ENCODE peak calls at places on chromosomes 4 and X, in five cellular contexts. Z is astrocyte, J is left ventricle myocardium inferior, M is left lung, E is substantia nigra. C is an unnamed sample.

GRCh38 chr4:129998436-129999150 is 902.6 kb downstream of the C4orf33 start:
- DNase-seq in Z (no peak), J (no peak), M (no peak), E (no peak), C (no peak)

GRCh38 chrX:15416133-15416993 is 32.1 kb upstream of the VEGFD start:
- DNase-seq in Z (peak), J (no peak), M (no peak), E (no peak), C (no peak)

GRCh38 chr4:83109480-83110221 is 4.9 kb downstream of the PLAC8 start:
- DNase-seq in Z (no peak), J (peak), M (peak), E (no peak), C (no peak)

GRCh38 chrX:1720826-1721225 is 106.0 kb downstream of the ASMT start:
- DNase-seq in Z (no peak), J (no peak), M (no peak), E (no peak), C (no peak)

GRCh38 chrX:67050760-67051159 is 411.9 kb upstream of the EDA2R start:
- DNase-seq in Z (no peak), J (no peak), M (no peak), E (no peak), C (no peak)

GRCh38 chr4:42152507-42153504 is at the start of gene BEND4:
- DNase-seq in Z (no peak), J (no peak), M (no peak), E (no peak), C (no peak)

GRCh38 chr4:33649015-33649414 is 2595.3 kb downstream of the ARAP2 start:
- DNase-seq in Z (peak), J (no peak), M (no peak), E (no peak), C (no peak)

GRCh38 chr4:78691971-78692814 is 84.0 kb upstream of the BMP2K start:
- DNase-seq in Z (no peak), J (no peak), M (no peak), E (no peak), C (no peak)

GRCh38 chrX:155048997-155049619 is 21.8 kb downstream of the CMC4 start:
- DNase-seq in Z (no peak), J (no peak), M (no peak), E (peak), C (no peak)

GRCh38 chr4:98514930-98515809 is 143.2 kb downstream of the TSPAN5 start:
- DNase-seq in Z (no peak), J (no peak), M (no peak), E (no peak), C (no peak)

GRCh38 chr4:127586922-127587571 is 45.7 kb upstream of the INTU start:
- DNase-seq in Z (peak), J (no peak), M (no peak), E (no peak), C (no peak)

GRCh38 chr4:20020049-20020448 is 231.7 kb upstream of the SLIT2 start:
- DNase-seq in Z (no peak), J (no peak), M (no peak), E (no peak), C (no peak)

GRCh38 chr4:76894537-76894936 is 3.4 kb downstream of the SOWAHB start:
- DNase-seq in Z (no peak), J (no peak), M (no peak), E (no peak), C (no peak)

GRCh38 chr4:89275587-89275986 is 32.0 kb downstream of the GPRIN3 start:
- DNase-seq in Z (no peak), J (no peak), M (no peak), E (no peak), C (no peak)

GRCh38 chr4:121696140-121696640 is 590 bp downstream of the ANXA5 start:
- DNase-seq in Z (peak), J (peak), M (peak), E (peak), C (peak)

GRCh38 chr4:21113496-21114213 is 413.4 kb downstream of the PACRGL start:
- DNase-seq in Z (peak), J (no peak), M (no peak), E (no peak), C (no peak)

GRCh38 chrX:302975-303374 is 15.6 kb downstream of the GTPBP6 start:
- DNase-seq in Z (no peak), J (no peak), M (peak), E (no peak), C (no peak)

GRCh38 chr4:5370286-5370685 is 319.0 kb downstream of the STK32B start:
- DNase-seq in Z (peak), J (no peak), M (no peak), E (no peak), C (no peak)

GRCh38 chr4:182190306-182190705 is 52.9 kb upstream of the TENM3 start:
- DNase-seq in Z (peak), J (no peak), M (no peak), E (no peak), C (no peak)

GRCh38 chr4:20639346-20639745 is 60.9 kb upstream of the PACRGL start:
- DNase-seq in Z (no peak), J (no peak), M (no peak), E (no peak), C (no peak)

GRCh38 chrX:70433848-70434351 is 10.7 kb upstream of the DLG3 start:
- DNase-seq in Z (peak), J (peak), M (peak), E (peak), C (peak)

GRCh38 chrX:149022485-149022884 is 482.6 kb downstream of the IDS start:
- DNase-seq in Z (no peak), J (no peak), M (no peak), E (no peak), C (no peak)

GRCh38 chr4:76984788-76985211 is 35.2 kb downstream of the SEPTIN11 start:
- DNase-seq in Z (peak), J (peak), M (no peak), E (peak), C (peak)

GRCh38 chr4:74555231-74555630 is 110.3 kb downstream of the AREG start:
- DNase-seq in Z (peak), J (no peak), M (no peak), E (no peak), C (no peak)

GRCh38 chr4:123741906-123742305 is 345.3 kb downstream of the SPRY1 start:
- DNase-seq in Z (peak), J (no peak), M (no peak), E (no peak), C (no peak)

GRCh38 chr4:92847046-92847445 is 543.3 kb downstream of the GRID2 start:
- DNase-seq in Z (no peak), J (no peak), M (no peak), E (no peak), C (no peak)

GRCh38 chr4:98232202-98232601 is 29.0 kb upstream of the RAP1GDS1 start:
- DNase-seq in Z (no peak), J (no peak), M (no peak), E (no peak), C (no peak)

GRCh38 chrX:68232206-68232605 is 201.1 kb downstream of the OPHN1 start:
- DNase-seq in Z (no peak), J (no peak), M (no peak), E (no peak), C (no peak)

GRCh38 chr4:89434364-89434988 is 126.9 kb upstream of the GPRIN3 start:
- DNase-seq in Z (peak), J (no peak), M (no peak), E (no peak), C (no peak)

GRCh38 chrX:105803891-105804290 is 18.4 kb upstream of the NRK start:
- DNase-seq in Z (no peak), J (no peak), M (no peak), E (no peak), C (no peak)

GRCh38 chr4:158208931-158209640 is 1.2 kb upstream of the TMEM144 start:
- DNase-seq in Z (no peak), J (no peak), M (no peak), E (no peak), C (no peak)
- H3K27ac ChIP-seq in Z (no peak), J (peak), M (peak), E (peak), C (peak)

GRCh38 chrX:118221257-118221656 is 104.6 kb upstream of the KLHL13 start:
- DNase-seq in Z (no peak), J (no peak), M (no peak), E (no peak), C (no peak)

GRCh38 chrX:118228456-118228855 is 111.8 kb upstream of the KLHL13 start:
- DNase-seq in Z (no peak), J (no peak), M (no peak), E (no peak), C (no peak)

GRCh38 chrX:118221733-118222132 is 105.1 kb upstream of the KLHL13 start:
- DNase-seq in Z (peak), J (no peak), M (no peak), E (no peak), C (no peak)

GRCh38 chrX:118228041-118228440 is 111.4 kb upstream of the KLHL13 start:
- DNase-seq in Z (peak), J (no peak), M (no peak), E (no peak), C (no peak)

GRCh38 chrX:118226060-118226428 is 109.4 kb upstream of the KLHL13 start:
- DNase-seq in Z (peak), J (no peak), M (no peak), E (no peak), C (no peak)
- H3K27ac ChIP-seq in Z (peak), J (no peak), M (no peak), E (no peak), C (no peak)

GRCh38 chrX:56783450-56783831 is 54.4 kb downstream of the NBDY start:
- DNase-seq in Z (no peak), J (no peak), M (no peak), E (peak), C (no peak)
- H3K27ac ChIP-seq in Z (no peak), J (no peak), M (peak), E (peak), C (peak)

DNA sequence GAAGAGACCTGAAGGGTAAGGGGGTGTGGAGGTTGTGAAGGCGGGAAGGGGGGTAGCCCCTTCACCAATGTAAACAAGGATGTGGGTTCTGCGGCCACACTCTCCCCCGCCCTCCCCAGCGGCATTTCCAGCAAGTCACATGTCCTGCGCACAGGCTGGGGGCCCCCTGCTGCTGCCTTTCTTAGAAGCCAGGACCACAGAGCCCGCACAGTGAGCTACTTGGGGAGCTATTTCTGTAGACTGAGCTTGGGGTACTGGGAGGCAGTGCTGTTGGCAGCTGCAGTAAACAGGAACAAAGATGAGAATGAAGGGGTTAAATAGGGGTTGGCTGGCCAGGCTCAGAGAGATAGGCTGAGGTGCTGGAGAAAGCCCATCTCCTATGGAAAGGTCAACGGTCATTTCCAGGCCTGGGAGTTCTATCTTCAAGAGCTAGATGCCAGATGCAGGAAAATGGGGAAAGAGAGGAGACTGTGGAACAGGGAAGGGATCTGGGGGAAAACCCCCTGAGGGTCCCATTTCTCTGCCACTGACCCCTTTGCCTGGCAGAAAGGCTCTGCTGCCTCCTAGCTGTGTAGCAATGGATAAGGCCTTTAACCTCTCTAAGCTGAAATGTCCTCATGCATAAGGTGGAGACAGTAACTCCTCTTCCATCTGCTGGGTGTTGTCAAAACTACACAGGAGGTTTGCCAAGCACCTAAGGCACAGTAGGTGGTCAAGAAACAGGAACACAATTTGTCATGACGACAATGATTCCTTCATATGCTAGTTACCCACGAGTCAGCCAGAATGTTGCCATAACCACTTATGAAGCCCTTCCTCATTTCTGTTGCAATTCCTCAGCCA is 18.5 kb upstream of the PIM2 start:
- DNase-seq in Z (peak), J (peak), M (peak), E (peak), C (peak)
- H3K27ac ChIP-seq in Z (peak), J (peak), M (peak), E (no peak), C (no peak)

DNA sequence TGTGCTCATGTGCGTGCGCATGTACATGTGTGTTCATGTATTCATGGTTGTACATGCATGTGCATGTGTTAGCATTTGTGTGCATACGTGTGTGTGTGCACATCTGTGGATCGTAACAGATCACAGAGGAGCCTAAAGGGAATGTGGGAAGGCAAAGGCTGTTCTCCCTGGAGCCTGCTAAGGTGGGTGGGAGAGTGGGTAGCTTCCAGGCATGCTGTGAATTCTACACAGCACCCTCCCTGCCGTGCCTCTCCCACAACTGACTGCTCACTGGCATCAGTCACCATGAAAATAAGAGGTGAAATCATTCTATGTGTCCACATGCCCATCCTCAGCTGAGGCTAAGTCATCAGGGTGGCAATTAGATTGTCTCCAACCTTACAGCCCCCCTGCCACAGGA is 600.9 kb downstream of the MID1IP1 start:
- DNase-seq in Z (no peak), J (no peak), M (no peak), E (no peak), C (no peak)
- H3K27ac ChIP-seq in Z (no peak), J (no peak), M (no peak), E (no peak), C (no peak)

C was measured in gastrocnemius medialis.